ENCODE peak calls at places on chromosomes 13 and 19, in five cellular contexts. R is activated CD4-positive, alpha-beta memory T cell treated with anti-CD3 and anti-CD28 coated beads, Interleukin-2, amount 10 ng/mL, durations not matched to agents 7 days and 5 days; N is stimulated activated CD4-positive, alpha-beta T cell treated with anti-CD3 and anti-CD28 coated beads, TNF-alpha, amount 100 ng/mL, for 48 hours; K is GM04503; U is A172. B is an unnamed sample.

GRCh38 chr13:74771964-74772363 is 637.8 kb upstream of the KLF12 start:
- DNase-seq in U (peak), N (no peak), K (peak), R (no peak), B (peak)

GRCh38 chr13:29676941-29677452 is 81.5 kb upstream of the SLC7A1 start:
- DNase-seq in N (no peak), R (no peak), K (no peak), U (peak), B (no peak)

GRCh38 chr13:30019648-30020626 is 169.5 kb upstream of the UBL3 start:
- DNase-seq in R (no peak), K (no peak), U (no peak), N (no peak), B (no peak)

GRCh38 chr13:90545070-90545840 is 802.2 kb upstream of the MIR17HG start:
- DNase-seq in R (no peak), K (no peak), U (no peak), N (no peak), B (peak)

GRCh38 chr13:20109037-20109436 is 51.8 kb downstream of the GJA3 start:
- DNase-seq in N (no peak), K (no peak), U (no peak), R (no peak), B (no peak)

GRCh38 chr19:8090932-8091331 is 38.4 kb downstream of the CCL25 start:
- DNase-seq in N (no peak), R (no peak), U (no peak), K (no peak), B (no peak)

GRCh38 chr19:56333506-56333905 is 18.9 kb upstream of the ZSCAN5A start:
- DNase-seq in K (no peak), N (peak), U (peak), R (peak), B (peak)

GRCh38 chr13:74084375-74084902 is 49.8 kb downstream of the KLF12 start:
- DNase-seq in U (no peak), K (no peak), R (no peak), N (no peak), B (no peak)

GRCh38 chr13:41222259-41222852 is 28.0 kb upstream of the KBTBD7 start:
- DNase-seq in U (peak), N (peak), K (no peak), R (peak), B (peak)

GRCh38 chr13:23902975-23903905 is 5.9 kb upstream of the C1QTNF9B start:
- DNase-seq in R (no peak), K (no peak), U (no peak), N (no peak), B (no peak)

GRCh38 chr19:45526143-45526542 is 18.9 kb downstream of the VASP start:
- DNase-seq in R (no peak), N (no peak), K (no peak), U (peak), B (peak)

GRCh38 chr19:38952395-38953165 is 21.8 kb downstream of the MRPS12 start:
- DNase-seq in N (no peak), R (peak), K (no peak), U (no peak), B (peak)

GRCh38 chr13:20174656-20175405 is 14.0 kb upstream of the GJA3 start:
- DNase-seq in K (peak), U (peak), R (peak), N (peak), B (peak)

GRCh38 chr19:36547001-36547732 is 19.1 kb upstream of the ZNF260 start:
- DNase-seq in N (no peak), R (no peak), K (no peak), U (no peak), B (peak)

GRCh38 chr13:24827799-24828198 is 63.8 kb downstream of the RNF17 start:
- DNase-seq in N (no peak), U (no peak), K (no peak), R (no peak), B (no peak)

GRCh38 chr13:109747524-109747923 is 38.9 kb downstream of the IRS2 start:
- DNase-seq in U (no peak), K (no peak), R (no peak), N (no peak), B (peak)

GRCh38 chr13:52371736-52372247 is 34.2 kb downstream of the THSD1 start:
- DNase-seq in U (peak), R (no peak), K (no peak), N (no peak), B (peak)

GRCh38 chr13:109146912-109147624 is 517.7 kb downstream of the MYO16 start:
- DNase-seq in K (peak), R (no peak), N (no peak), U (peak), B (peak)

GRCh38 chr19:29247912-29248311 is 35.0 kb upstream of the UQCRFS1 start:
- DNase-seq in R (no peak), K (no peak), N (no peak), U (no peak), B (no peak)

GRCh38 chr19:4369109-4369887 is 25.9 kb downstream of the MPND start:
- DNase-seq in K (no peak), N (peak), R (peak), U (peak), B (peak)